ENCODE peak calls at places on chromosomes 5 and 9, in four cellular contexts. C is ovary, P is lung, U is Peyer's patch. K is an unnamed sample.

GRCh38 chr5:82911902-82912301 is 165.3 kb downstream of the TMEM167A start:
- DNase-seq in C (no peak), P (no peak), U (no peak), K (no peak)

GRCh38 chr9:81832571-81833285 is 95.5 kb upstream of the SPATA31D4 start:
- DNase-seq in C (no peak), P (no peak), U (peak; percentile 39), K (no peak)

GRCh38 chr5:33513786-33514185 is 73.0 kb downstream of the TARS1 start:
- DNase-seq in C (no peak), P (no peak), U (no peak), K (no peak)

GRCh38 chr9:86614871-86615849 is 260.9 kb upstream of the TUT7 start:
- DNase-seq in C (no peak), P (no peak), U (no peak), K (no peak)

GRCh38 chr5:111133436-111133751 is 41.2 kb downstream of the WDR36 start:
- DNase-seq in C (no peak), P (no peak), U (no peak), K (no peak)

GRCh38 chr5:120684749-120685415 is 220.8 kb downstream of the PRR16 start:
- DNase-seq in C (no peak), P (no peak), U (no peak), K (no peak)

GRCh38 chr5:38340961-38341500 is 82.7 kb downstream of the EGFLAM start:
- DNase-seq in C (no peak), P (no peak), U (no peak), K (no peak)

GRCh38 chr5:1164696-1165630 is 36.4 kb upstream of the SLC6A19 start:
- DNase-seq in C (no peak), P (no peak), U (no peak), K (no peak)

GRCh38 chr5:117877731-117878130 is 1110.6 kb downstream of the DTWD2 start:
- DNase-seq in C (no peak), P (no peak), U (no peak), K (no peak)

GRCh38 chr5:40755093-40755406 is 711 bp downstream of the TTC33 start:
- DNase-seq in C (peak; percentile 57), P (peak; percentile 69), U (peak; percentile 90), K (peak; percentile 64)

GRCh38 chr5:128836571-128836970 is 128.7 kb upstream of the SLC27A6 start:
- DNase-seq in C (no peak), P (no peak), U (no peak), K (no peak)

GRCh38 chr9:10447036-10447435 is 165.8 kb downstream of the PTPRD start:
- DNase-seq in C (no peak), P (no peak), U (no peak), K (no peak)

GRCh38 chr5:112902561-112902960 is 19.5 kb downstream of the REEP5 start:
- DNase-seq in C (no peak), P (no peak), U (no peak), K (no peak)
- H3K36me3 ChIP-seq in C (no peaks in the 10 kb centered on the region), P (peaks cover 21% of the 10 kb centered on the region), U (no peaks in the 10 kb centered on the region), K (peaks cover 46% of the 10 kb centered on the region)

GRCh38 chr9:121748727-121749546 is 97.5 kb downstream of the DAB2IP start:
- DNase-seq in C (no peak), P (no peak), U (no peak), K (peak; percentile 76)
- H3K4me1 ChIP-seq in C (peaks cover 58% of the 10 kb centered on the region), P (peaks cover 21% of the 10 kb centered on the region), U (peaks cover 14% of the 10 kb centered on the region), K (peaks cover 100% of the 10 kb centered on the region)

GRCh38 chr5:173581408-173582197 is 34.8 kb downstream of the BOD1 start:
- DNase-seq in C (no peak), P (peak; percentile 32), U (peak; percentile 52), K (no peak)
- TF ChIP-seq CTCF in C (no peak), P (no peak), U (no peak), K (peak; percentile 76)

GRCh38 chr9:14811844-14812243 is 89.3 kb upstream of the CER1 start:
- DNase-seq in C (no peak), P (no peak), U (no peak), K (no peak)
- H3K36me3 ChIP-seq in C (no peaks in the 10 kb centered on the region), P (no peaks in the 10 kb centered on the region), U (no peaks in the 10 kb centered on the region), K (no peaks in the 10 kb centered on the region)

GRCh38 chr5:6728011-6728794 is 15.0 kb downstream of the TENT4A start:
- DNase-seq in C (no peak), P (no peak), U (peak; percentile 50), K (no peak)
- H3K4me1 ChIP-seq in C (peaks cover 24% of the 10 kb centered on the region), P (peaks cover 13% of the 10 kb centered on the region), U (peaks cover 14% of the 10 kb centered on the region), K (peaks cover 94% of the 10 kb centered on the region)

K was measured in left ventricle myocardium inferior.